ENCODE peak calls at places on chromosomes 1 and 21, in four cellular contexts. Q is sigmoid colon, G is ovary, Y is neural progenitor cell. K is an unnamed sample.

GRCh38 chr1:84701366-84701765 is 11.1 kb upstream of the SSX2IP start:
- DNase-seq in Y (no peak), Q (no peak), G (no peak), K (no peak)

GRCh38 chr21:39020751-39021474 is 162.3 kb downstream of the PSMG1 start:
- DNase-seq in Y (no peak), G (no peak), Q (peak; percentile 72), K (no peak)

GRCh38 chr1:93304716-93305138 is 41.0 kb upstream of the DR1 start:
- DNase-seq in Y (peak; percentile 69), G (no peak), Q (no peak), K (peak; percentile 30)

GRCh38 chr1:31181515-31182343 is 58.0 kb downstream of the NKAIN1 start:
- DNase-seq in Y (peak; percentile 56), Q (peak; percentile 68), G (peak; percentile 59), K (peak; percentile 66)

GRCh38 chr1:94755675-94756074 is 64.5 kb upstream of the SLC44A3 start:
- DNase-seq in Y (no peak), Q (peak; percentile 70), G (peak; percentile 56), K (peak; percentile 68)

GRCh38 chr1:18299441-18300338 is 181.0 kb upstream of the KLHDC7A start:
- DNase-seq in Y (peak; percentile 68), G (no peak), Q (no peak), K (no peak)

GRCh38 chr1:156419863-156420208 is 50.8 kb downstream of the RHBG start:
- DNase-seq in Y (peak; percentile 68), Q (no peak), G (no peak), K (peak; percentile 37)

GRCh38 chr1:172054172-172054571 is 212.9 kb downstream of the DNM3 start:
- DNase-seq in Y (no peak), Q (no peak), G (no peak), K (no peak)

GRCh38 chr1:89023026-89023425 is 360 bp upstream of the GBP3 start:
- DNase-seq in Y (no peak), Q (no peak), G (no peak), K (no peak)

GRCh38 chr1:119926553-119926952 is 30.2 kb upstream of the ADAM30 start:
- DNase-seq in G (no peak), Y (no peak), Q (no peak), K (no peak)

GRCh38 chr1:99475991-99476532 is 169.9 kb upstream of the PALMD start:
- DNase-seq in Y (no peak), G (no peak), Q (no peak), K (no peak)

GRCh38 chr1:63630666-63631065 is 37.5 kb downstream of the PGM1 start:
- DNase-seq in Y (no peak), G (no peak), Q (no peak), K (no peak)

GRCh38 chr1:1434812-1435093 is 737 bp upstream of the VWA1 start:
- DNase-seq in Y (no peak), Q (no peak), G (no peak), K (no peak)

GRCh38 chr1:1432566-1432950 is 2.9 kb upstream of the VWA1 start:
- DNase-seq in Y (no peak), G (peak; percentile 61), Q (no peak), K (no peak)

GRCh38 chr1:1432951-1433803 is 2.3 kb upstream of the VWA1 start:
- DNase-seq in Q (peak; percentile 88), Y (peak; percentile 88), G (peak; percentile 67), K (peak; percentile 82)

GRCh38 chr1:1434131-1434811 is 1.2 kb upstream of the VWA1 start:
- DNase-seq in Q (peak; percentile 92), Y (peak; percentile 49), G (peak; percentile 82), K (peak; percentile 16)

GRCh38 chr1:1433804-1434130 is 1.7 kb upstream of the VWA1 start:
- DNase-seq in G (peak; percentile 68), Y (peak; percentile 45), Q (no peak), K (peak; percentile 30)
- H3K4me1 ChIP-seq in G (peaks cover 52% of the 10 kb centered on the region), Y (peaks cover 54% of the 10 kb centered on the region), Q (peaks cover 97% of the 10 kb centered on the region), K (peaks cover 47% of the 10 kb centered on the region)

GRCh38 chr1:198643827-198644226 is 5.0 kb downstream of the PTPRC start:
- DNase-seq in G (no peak), Y (no peak), Q (no peak), K (no peak)
- H3K4me3 ChIP-seq in G (no peak overlapping the region), Y (no peak overlapping the region), Q (no peak overlapping the region), K (no peak overlapping the region)

GRCh38 chr1:44739361-44740178 is at the start of gene KIF2C:
- DNase-seq in Y (peak; percentile 98), G (peak; percentile 97), Q (peak; percentile 98), K (peak; percentile 92)
- TF ChIP-seq CTCF in Y (no peak), G (peak; percentile 14), Q (no peak), K (no peak)

DNA sequence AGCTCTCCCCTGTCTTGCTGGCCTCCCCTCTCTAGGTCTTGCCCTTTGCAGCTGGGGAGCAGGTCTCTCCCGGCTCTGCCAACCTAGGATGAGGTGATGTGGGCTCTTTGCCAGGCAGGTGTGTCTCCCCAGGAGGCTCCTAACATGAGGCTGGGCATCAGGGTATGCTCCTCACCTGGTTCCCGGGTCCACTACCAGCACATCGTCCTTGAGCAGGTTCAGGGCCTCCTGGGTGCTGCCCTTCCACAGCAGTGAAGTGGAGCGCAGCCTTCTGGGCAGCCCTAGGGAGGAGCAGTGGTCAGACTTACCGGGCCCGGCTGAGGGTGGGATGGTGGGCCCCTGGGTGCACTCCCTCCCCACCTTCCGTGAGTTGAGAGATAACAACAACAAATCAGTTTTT is 17.5 kb downstream of the LACTBL1 start:
- DNase-seq in G (no peak), Y (no peak), Q (no peak), K (no peak)
- H3K4me1 ChIP-seq in G (peaks cover 3% of the 10 kb centered on the region), Y (no peaks in the 10 kb centered on the region), Q (peaks cover 8% of the 10 kb centered on the region), K (no peaks in the 10 kb centered on the region)

GRCh38 chr1:43659785-43660184 is 9.8 kb downstream of the KDM4A start:
- DNase-seq in Q (no peak), G (no peak), Y (no peak), K (no peak)
- H3K4me3 ChIP-seq in Q (no peak overlapping the region), G (no peak overlapping the region), Y (no peak overlapping the region), K (no peak overlapping the region)

GRCh38 chr1:71223949-71224348 is 143.1 kb upstream of the ZRANB2 start:
- DNase-seq in Y (no peak), Q (no peak), G (no peak), K (no peak)
- TF ChIP-seq CTCF in Y (no peak), Q (no peak), G (no peak), K (no peak)

GRCh38 chr1:54994355-54994990 is 4.3 kb upstream of the BSND start:
- DNase-seq in G (no peak), Y (no peak), Q (no peak), K (no peak)
- H3K4me1 ChIP-seq in G (no peaks in the 10 kb centered on the region), Y (peaks cover 14% of the 10 kb centered on the region), Q (peaks cover 23% of the 10 kb centered on the region), K (no peaks in the 10 kb centered on the region)